ENCODE peak calls at places on chromosomes 13 and 19, in four cellular contexts. One of them, this sample, is unnamed.

GRCh38 chr13:113997845-113998751 is 24.2 kb upstream of the C13orf46 start:
- DNase-seq in CD8-positive, alpha-beta memory T cell: no peak
- DNase-seq in EL: peak; percentile 47
- DNase-seq in NCI-H1092: peak; percentile 30
- DNase-seq in this sample: peak; percentile 49

GRCh38 chr13:100176781-100177389 is 88.0 kb downstream of the PCCA start:
- DNase-seq in EL: peak; percentile 6
- DNase-seq in CD8-positive, alpha-beta memory T cell: no peak
- DNase-seq in NCI-H1092: peak; percentile 50
- DNase-seq in this sample: no peak

GRCh38 chr19:1252221-1252817 is 3.9 kb downstream of the MIDN start:
- DNase-seq in CD8-positive, alpha-beta memory T cell: peak; percentile 55
- DNase-seq in EL: peak; percentile 97
- DNase-seq in NCI-H1092: no peak
- DNase-seq in this sample: peak; percentile 95

GRCh38 chr13:113122571-113123225 is at the start of gene F10:
- DNase-seq in EL: peak; percentile 65
- DNase-seq in CD8-positive, alpha-beta memory T cell: no peak
- DNase-seq in NCI-H1092: no peak
- DNase-seq in this sample: peak; percentile 48

GRCh38 chr19:4678881-4679379 is 8.8 kb upstream of the MYDGF start:
- DNase-seq in CD8-positive, alpha-beta memory T cell: no peak
- DNase-seq in NCI-H1092: no peak
- DNase-seq in EL: no peak
- DNase-seq in this sample: no peak

GRCh38 chr13:32098275-32098674 is 66.7 kb downstream of the FRY start:
- DNase-seq in NCI-H1092: no peak
- DNase-seq in CD8-positive, alpha-beta memory T cell: no peak
- DNase-seq in EL: no peak
- DNase-seq in this sample: no peak

GRCh38 chr13:95207769-95208366 is 93.4 kb downstream of the ABCC4 start:
- DNase-seq in CD8-positive, alpha-beta memory T cell: no peak
- DNase-seq in NCI-H1092: no peak
- DNase-seq in EL: no peak
- DNase-seq in this sample: no peak

GRCh38 chr19:30307191-30307974 is 64.8 kb upstream of the ZNF536 start:
- DNase-seq in EL: no peak
- DNase-seq in CD8-positive, alpha-beta memory T cell: no peak
- DNase-seq in NCI-H1092: no peak
- DNase-seq in this sample: no peak

GRCh38 chr13:89324582-89324981 is 1653.4 kb downstream of the SLITRK5 start:
- DNase-seq in NCI-H1092: no peak
- DNase-seq in EL: no peak
- DNase-seq in CD8-positive, alpha-beta memory T cell: no peak
- DNase-seq in this sample: no peak

GRCh38 chr13:75452564-75452963 is 29.4 kb downstream of the TBC1D4 start:
- DNase-seq in EL: no peak
- DNase-seq in NCI-H1092: no peak
- DNase-seq in CD8-positive, alpha-beta memory T cell: no peak
- DNase-seq in this sample: no peak

GRCh38 chr19:21023901-21024300 is 3.4 kb downstream of the ZNF430 start:
- DNase-seq in NCI-H1092: no peak
- DNase-seq in EL: peak; percentile 49
- DNase-seq in CD8-positive, alpha-beta memory T cell: no peak
- DNase-seq in this sample: no peak

GRCh38 chr19:31314849-31315620 is 34.2 kb downstream of the TSHZ3 start:
- DNase-seq in NCI-H1092: no peak
- DNase-seq in CD8-positive, alpha-beta memory T cell: no peak
- DNase-seq in EL: no peak
- DNase-seq in this sample: no peak

GRCh38 chr19:28710278-28710677 is 502.7 kb downstream of the UQCRFS1 start:
- DNase-seq in NCI-H1092: peak; percentile 13
- DNase-seq in EL: peak; percentile 69
- DNase-seq in CD8-positive, alpha-beta memory T cell: no peak
- DNase-seq in this sample: no peak

GRCh38 chr19:7982103-7982502 is 23.3 kb downstream of the ELAVL1 start:
- DNase-seq in NCI-H1092: no peak
- DNase-seq in CD8-positive, alpha-beta memory T cell: no peak
- DNase-seq in EL: no peak
- DNase-seq in this sample: peak; percentile 5

GRCh38 chr19:46692918-46693722 is 23.8 kb downstream of the PRKD2 start:
- DNase-seq in CD8-positive, alpha-beta memory T cell: no peak
- DNase-seq in NCI-H1092: no peak
- DNase-seq in EL: no peak
- DNase-seq in this sample: no peak

GRCh38 chr19:756821-757688 is 6.1 kb downstream of the MISP start:
- DNase-seq in CD8-positive, alpha-beta memory T cell: no peak
- DNase-seq in EL: no peak
- DNase-seq in NCI-H1092: no peak
- DNase-seq in this sample: no peak

GRCh38 chr13:108272333-108272732 is 2.8 kb downstream of the TNFSF13B start:
- DNase-seq in CD8-positive, alpha-beta memory T cell: no peak
- DNase-seq in EL: peak; percentile 6
- DNase-seq in NCI-H1092: no peak
- DNase-seq in this sample: no peak

GRCh38 chr13:44565881-44566280 is 10.2 kb downstream of the TSC22D1 start:
- DNase-seq in CD8-positive, alpha-beta memory T cell: no peak
- DNase-seq in NCI-H1092: no peak
- DNase-seq in EL: peak; percentile 23
- DNase-seq in this sample: no peak

GRCh38 chr13:46492946-46493345 is 60.0 kb upstream of the LRCH1 start:
- DNase-seq in CD8-positive, alpha-beta memory T cell: no peak
- DNase-seq in NCI-H1092: no peak
- DNase-seq in EL: peak; percentile 51
- DNase-seq in this sample: no peak

GRCh38 chr13:106680796-106681482 is 113.0 kb upstream of the ARGLU1 start:
- DNase-seq in CD8-positive, alpha-beta memory T cell: no peak
- DNase-seq in EL: no peak
- DNase-seq in NCI-H1092: no peak
- DNase-seq in this sample: no peak

GRCh38 chr19:2144190-2144589 is 7.2 kb downstream of the AP3D1 start:
- DNase-seq in EL: no peak
- DNase-seq in NCI-H1092: no peak
- DNase-seq in CD8-positive, alpha-beta memory T cell: no peak
- DNase-seq in this sample: no peak

GRCh38 chr19:48551437-48552302 is at the start of gene SULT2B1:
- DNase-seq in CD8-positive, alpha-beta memory T cell: no peak
- DNase-seq in NCI-H1092: peak; percentile 21
- DNase-seq in EL: no peak
- DNase-seq in this sample: peak; percentile 80

GRCh38 chr19:40798997-40799557 is at the start of gene EGLN2:
- DNase-seq in NCI-H1092: no peak
- DNase-seq in CD8-positive, alpha-beta memory T cell: no peak
- DNase-seq in EL: no peak
- DNase-seq in this sample: no peak

GRCh38 chr19:15264061-15264932 is 32.0 kb upstream of the EPHX3 start:
- DNase-seq in NCI-H1092: peak; percentile 45
- DNase-seq in EL: peak; percentile 62
- DNase-seq in CD8-positive, alpha-beta memory T cell: peak; percentile 60
- DNase-seq in this sample: peak; percentile 80

GRCh38 chr13:87426737-87427136 is 244.4 kb upstream of the SLITRK5 start:
- DNase-seq in NCI-H1092: no peak
- DNase-seq in EL: no peak
- DNase-seq in CD8-positive, alpha-beta memory T cell: no peak
- DNase-seq in this sample: no peak

GRCh38 chr13:40329682-40330485 is 336.6 kb downstream of the FOXO1 start:
- DNase-seq in NCI-H1092: no peak
- DNase-seq in CD8-positive, alpha-beta memory T cell: no peak
- DNase-seq in EL: peak; percentile 8
- DNase-seq in this sample: no peak

GRCh38 chr13:99565478-99566124 is 64.3 kb downstream of the TM9SF2 start:
- DNase-seq in EL: no peak
- DNase-seq in CD8-positive, alpha-beta memory T cell: no peak
- DNase-seq in NCI-H1092: no peak
- DNase-seq in this sample: no peak

GRCh38 chr19:41323430-41324125 is 13.6 kb downstream of the CCDC97 start:
- DNase-seq in NCI-H1092: no peak
- DNase-seq in CD8-positive, alpha-beta memory T cell: no peak
- DNase-seq in EL: peak; percentile 97
- DNase-seq in this sample: no peak

GRCh38 chr13:23946067-23946466 is 48.8 kb upstream of the C1QTNF9B start:
- DNase-seq in NCI-H1092: no peak
- DNase-seq in EL: no peak
- DNase-seq in CD8-positive, alpha-beta memory T cell: no peak
- DNase-seq in this sample: no peak

GRCh38 chr13:94822356-94822755 is 110.0 kb upstream of the SOX21 start:
- DNase-seq in CD8-positive, alpha-beta memory T cell: no peak
- DNase-seq in NCI-H1092: no peak
- DNase-seq in EL: no peak
- DNase-seq in this sample: no peak

This sample was measured in lower lobe of right lung.